ENCODE peak calls at places on chromosomes 1 and 21, in six cellular contexts. P is SK-N-SH, X is HepG2, S is H1, V is K562, F is GM12878. I is an unnamed sample.

GRCh38 chr1:8538502-8538901 is 220.6 kb downstream of the SLC45A1 start:
- DNase-seq in P (no peak), X (no peak), S (no peak), V (no peak), F (no peak), I (no peak)

GRCh38 chr1:15031251-15031930 is 122.2 kb upstream of the TMEM51 start:
- DNase-seq in P (no peak), X (no peak), S (no peak), V (no peak), F (no peak), I (peak; percentile 34)

GRCh38 chr1:20666804-20667203 is 5.6 kb upstream of the DDOST start:
- DNase-seq in P (peak; percentile 55), X (no peak), S (no peak), V (peak; percentile 51), F (peak; percentile 7), I (peak; percentile 11)

GRCh38 chr1:66269222-66269621 is 264.7 kb upstream of the SGIP1 start:
- DNase-seq in P (no peak), X (no peak), S (no peak), V (no peak), F (no peak), I (no peak)

GRCh38 chr1:218779341-218779831 is 394.3 kb upstream of the LYPLAL1 start:
- DNase-seq in P (no peak), X (no peak), S (no peak), V (no peak), F (no peak), I (peak; percentile 64)

GRCh38 chr1:153883223-153883622 is 39.5 kb downstream of the GATAD2B start:
- DNase-seq in P (no peak), X (no peak), S (no peak), V (peak; percentile 40), F (no peak), I (no peak)

GRCh38 chr21:45923146-45923545 is 58.4 kb upstream of the COL6A1 start:
- DNase-seq in P (peak; percentile 56), X (peak; percentile 16), S (peak; percentile 56), V (peak; percentile 49), F (no peak), I (peak; percentile 75)

GRCh38 chr1:50651476-50652263 is 228.4 kb upstream of the DMRTA2 start:
- DNase-seq in P (no peak), X (no peak), S (no peak), V (no peak), F (no peak), I (no peak)

GRCh38 chr21:16514316-16514715 is 784.5 kb downstream of the USP25 start:
- DNase-seq in P (no peak), X (no peak), S (no peak), V (no peak), F (no peak), I (no peak)

GRCh38 chr1:116990612-116991151 is 10.9 kb upstream of the CD101 start:
- DNase-seq in P (no peak), X (no peak), S (no peak), V (no peak), F (no peak), I (peak; percentile 43)

GRCh38 chr1:30334767-30335166 is 388.6 kb downstream of the MATN1 start:
- DNase-seq in P (no peak), X (no peak), S (no peak), V (no peak), F (no peak), I (no peak)

GRCh38 chr1:39657923-39658485 is 13.9 kb downstream of the NT5C1A start:
- DNase-seq in P (peak; percentile 70), X (peak; percentile 46), S (peak; percentile 44), V (peak; percentile 85), F (no peak), I (peak; percentile 57)

GRCh38 chr1:15657026-15657425 is 27.1 kb upstream of the PLEKHM2 start:
- DNase-seq in P (no peak), X (no peak), S (no peak), V (no peak), F (no peak), I (no peak)

GRCh38 chr21:34888569-34889286 is 160.4 kb downstream of the RUNX1 start:
- DNase-seq in P (peak; percentile 93), X (peak; percentile 90), S (peak; percentile 79), V (peak; percentile 92), F (no peak), I (peak; percentile 96)

GRCh38 chr1:226629896-226630550 is 81.5 kb downstream of the STUM start:
- DNase-seq in P (no peak), X (no peak), S (no peak), V (no peak), F (no peak), I (no peak)

GRCh38 chr1:164617607-164618564 is 58.9 kb downstream of the PBX1 start:
- DNase-seq in P (peak; percentile 31), X (peak; percentile 23), S (peak; percentile 21), V (peak; percentile 31), F (no peak), I (peak; percentile 42)

GRCh38 chr1:17553970-17554369 is 14.5 kb downstream of the ARHGEF10L start:
- DNase-seq in P (no peak), X (no peak), S (no peak), V (no peak), F (peak; percentile 9), I (peak; percentile 85)

GRCh38 chr1:80534606-80535360 is 1266.0 kb upstream of the ADGRL2 start:
- DNase-seq in P (no peak), X (no peak), S (no peak), V (no peak), F (no peak), I (peak; percentile 46)

GRCh38 chr1:211036701-211037494 is 97.0 kb downstream of the KCNH1 start:
- DNase-seq in P (no peak), X (peak; percentile 39), S (no peak), V (no peak), F (no peak), I (peak; percentile 92)

GRCh38 chr1:58755468-58755872 is 28.4 kb downstream of the JUN start:
- DNase-seq in P (no peak), X (peak; percentile 83), S (no peak), V (no peak), F (peak; percentile 33), I (peak; percentile 100)

GRCh38 chr1:86754265-86754974 is 50.0 kb downstream of the SH3GLB1 start:
- DNase-seq in P (no peak), X (no peak), S (no peak), V (no peak), F (no peak), I (no peak)

GRCh38 chr1:211581521-211581920 is 2.6 kb upstream of the SLC30A1 start:
- DNase-seq in P (no peak), X (no peak), S (no peak), V (no peak), F (no peak), I (peak; percentile 78)

GRCh38 chr1:48917901-48918603 is 141.4 kb upstream of the BEND5 start:
- DNase-seq in P (peak; percentile 49), X (peak; percentile 24), S (no peak), V (no peak), F (no peak), I (no peak)

GRCh38 chr1:247914941-247915662 is 5.0 kb upstream of the OR2T8 start:
- DNase-seq in P (no peak), X (no peak), S (no peak), V (no peak), F (no peak), I (no peak)

GRCh38 chr1:53763911-53764310 is 24.9 kb upstream of the GLIS1 start:
- DNase-seq in P (no peak), X (no peak), S (no peak), V (no peak), F (no peak), I (no peak)

GRCh38 chr1:89822999-89823628 is 2.3 kb downstream of the LRRC8D start:
- DNase-seq in P (no peak), X (no peak), S (no peak), V (no peak), F (no peak), I (peak; percentile 63)

GRCh38 chr1:226763741-226764264 is 24.7 kb upstream of the ITPKB start:
- DNase-seq in P (peak; percentile 33), X (no peak), S (peak; percentile 51), V (no peak), F (no peak), I (peak; percentile 96)

GRCh38 chr1:68207129-68207689 is 25.1 kb downstream of the WLS start:
- DNase-seq in P (no peak), X (no peak), S (no peak), V (no peak), F (no peak), I (peak; percentile 64)

GRCh38 chr1:50438945-50439344 is 15.7 kb upstream of the DMRTA2 start:
- DNase-seq in P (no peak), X (no peak), S (no peak), V (no peak), F (no peak), I (peak; percentile 20)

GRCh38 chr1:64136296-64136695 is 67.1 kb upstream of the UBE2U start:
- DNase-seq in P (no peak), X (no peak), S (no peak), V (no peak), F (no peak), I (no peak)
- H3K9ac ChIP-seq in P (no peak overlapping the region), X (no peak overlapping the region), S (no peak overlapping the region), V (no peak overlapping the region), F (no peak overlapping the region), I (no peak overlapping the region)

DNA sequence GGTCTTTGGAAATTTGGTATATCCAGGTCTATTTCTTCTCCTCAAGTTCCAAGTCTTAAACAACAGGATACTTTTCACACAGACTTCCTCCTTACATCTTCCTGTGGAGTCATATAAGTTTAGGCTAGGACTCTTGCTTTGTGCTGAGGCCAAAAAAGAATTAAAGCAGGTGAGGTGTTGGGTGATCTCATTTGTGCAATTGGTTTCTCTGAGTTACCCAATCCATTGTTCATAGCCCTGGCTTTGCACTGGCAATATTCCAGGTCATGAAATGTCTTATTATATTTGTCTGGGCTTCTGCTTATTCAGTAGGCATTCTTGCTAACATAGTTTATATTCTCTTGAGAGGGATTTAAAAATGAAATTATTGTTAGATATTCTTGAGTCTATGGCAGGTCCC is 14.1 kb upstream of the KIAA0040 start:
- DNase-seq in P (no peak), X (no peak), S (no peak), V (no peak), F (no peak), I (no peak)
- TF ChIP-seq RFX5 in P (no peak), X (no peak), S (no peak), V (no peak), F (no peak), I (no peak)

GRCh38 chr1:72007312-72007711 is 275.0 kb downstream of the NEGR1 start:
- DNase-seq in P (no peak), X (no peak), S (no peak), V (no peak), F (no peak), I (no peak)
- H3K9ac ChIP-seq in P (no peak overlapping the region), X (no peak overlapping the region), S (no peak overlapping the region), V (no peak overlapping the region), F (no peak overlapping the region), I (no peak overlapping the region)

DNA sequence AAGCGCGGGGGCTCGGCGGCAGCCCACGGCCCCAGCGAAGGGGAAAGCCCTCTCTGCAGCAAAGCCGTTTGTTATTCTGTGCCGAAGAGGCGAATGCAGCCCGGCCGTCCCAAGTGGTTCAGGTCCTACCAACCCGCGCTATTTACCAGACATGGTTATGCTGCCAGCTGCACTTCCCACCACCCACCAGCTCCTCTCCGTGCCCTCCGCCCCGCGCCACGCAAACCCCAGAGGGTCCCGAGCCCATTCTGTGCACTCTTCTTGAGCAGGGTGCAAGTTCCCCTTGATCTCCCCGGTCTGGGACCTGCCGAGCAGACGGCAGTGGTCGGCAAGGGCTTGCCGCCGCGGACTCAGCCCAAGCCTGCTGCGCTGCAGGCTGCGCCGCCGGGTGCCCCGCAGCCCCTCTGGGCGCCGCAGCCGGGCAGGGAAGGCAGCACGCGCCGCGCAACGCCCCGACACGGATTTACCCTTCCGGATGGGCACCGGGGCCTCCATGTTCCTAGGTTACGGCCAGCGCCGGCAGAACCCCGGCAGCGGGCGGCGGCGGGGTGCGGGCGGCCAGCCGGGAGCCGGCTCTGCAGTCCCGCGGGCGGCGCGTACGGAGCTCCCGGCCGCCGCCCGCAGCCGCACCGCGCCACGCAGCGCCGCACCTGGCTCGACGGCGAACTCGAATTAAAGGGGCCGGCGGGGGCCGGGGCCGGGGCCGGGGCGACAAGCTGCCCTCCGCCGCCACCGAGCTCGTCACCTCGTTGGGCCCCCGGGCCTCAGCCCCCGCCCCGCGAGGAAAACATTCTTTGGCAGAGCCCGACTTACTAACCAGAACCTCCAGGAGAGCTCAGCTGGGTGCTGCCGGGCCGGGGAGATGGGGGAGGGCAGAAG is 865 bp upstream of the KCNA2 start:
- DNase-seq in P (peak; percentile 70), X (no peak), S (no peak), V (peak; percentile 31), F (no peak), I (no peak)
- TF ChIP-seq RFX5 in P (no peak), X (no peak), S (no peak), V (no peak), F (no peak), I (no peak)